ENCODE peak calls at places on chromosomes 16 and 17, in six cellular contexts. One of them, this sample, is unnamed.

GRCh38 chr16:2042171-2042570 is 5.5 kb downstream of the NTHL1 start:
- DNase-seq in naive thymus-derived CD8-positive, alpha-beta T cell: no peak
- DNase-seq in GM06990: no peak
- DNase-seq in suprapubic skin: no peak
- DNase-seq in iris pigment epithelial cell: no peak
- DNase-seq in NCI-H2081: peak; percentile 40
- DNase-seq in this sample: peak; percentile 65

GRCh38 chr16:19884611-19885455 is at the start of gene GPRC5B:
- DNase-seq in iris pigment epithelial cell: peak; percentile 44
- DNase-seq in suprapubic skin: peak; percentile 70
- DNase-seq in naive thymus-derived CD8-positive, alpha-beta T cell: peak; percentile 18
- DNase-seq in NCI-H2081: peak; percentile 47
- DNase-seq in GM06990: peak; percentile 34
- DNase-seq in this sample: peak; percentile 69

GRCh38 chr16:3879887-3880564 is 487 bp downstream of the CREBBP start:
- DNase-seq in GM06990: peak; percentile 68
- DNase-seq in suprapubic skin: peak; percentile 76
- DNase-seq in naive thymus-derived CD8-positive, alpha-beta T cell: peak; percentile 76
- DNase-seq in iris pigment epithelial cell: peak; percentile 58
- DNase-seq in NCI-H2081: peak; percentile 52
- DNase-seq in this sample: peak; percentile 75

GRCh38 chr17:76174072-76174471 is 33.0 kb upstream of the FOXJ1 start:
- DNase-seq in GM06990: no peak
- DNase-seq in suprapubic skin: no peak
- DNase-seq in NCI-H2081: no peak
- DNase-seq in iris pigment epithelial cell: no peak
- DNase-seq in naive thymus-derived CD8-positive, alpha-beta T cell: no peak
- DNase-seq in this sample: no peak

GRCh38 chr17:54172654-54173316 is 350.1 kb downstream of the KIF2B start:
- DNase-seq in GM06990: no peak
- DNase-seq in naive thymus-derived CD8-positive, alpha-beta T cell: no peak
- DNase-seq in iris pigment epithelial cell: peak; percentile 16
- DNase-seq in suprapubic skin: no peak
- DNase-seq in NCI-H2081: no peak
- DNase-seq in this sample: no peak

GRCh38 chr16:86740817-86741799 is 162.8 kb downstream of the FOXL1 start:
- DNase-seq in NCI-H2081: no peak
- DNase-seq in naive thymus-derived CD8-positive, alpha-beta T cell: no peak
- DNase-seq in GM06990: no peak
- DNase-seq in suprapubic skin: no peak
- DNase-seq in iris pigment epithelial cell: peak; percentile 84
- DNase-seq in this sample: peak; percentile 78

GRCh38 chr17:80477647-80478478 is 1.5 kb upstream of the NPTX1 start:
- DNase-seq in iris pigment epithelial cell: peak; percentile 48
- DNase-seq in GM06990: no peak
- DNase-seq in NCI-H2081: no peak
- DNase-seq in naive thymus-derived CD8-positive, alpha-beta T cell: no peak
- DNase-seq in suprapubic skin: no peak
- DNase-seq in this sample: peak; percentile 32

GRCh38 chr16:83586036-83586810 is 221.6 kb upstream of the HSBP1 start:
- DNase-seq in suprapubic skin: no peak
- DNase-seq in iris pigment epithelial cell: peak; percentile 17
- DNase-seq in NCI-H2081: no peak
- DNase-seq in naive thymus-derived CD8-positive, alpha-beta T cell: no peak
- DNase-seq in GM06990: no peak
- DNase-seq in this sample: no peak

GRCh38 chr17:31060814-31061550 is 33.8 kb upstream of the NF1 start:
- DNase-seq in GM06990: peak; percentile 13
- DNase-seq in NCI-H2081: no peak
- DNase-seq in suprapubic skin: no peak
- DNase-seq in iris pigment epithelial cell: no peak
- DNase-seq in naive thymus-derived CD8-positive, alpha-beta T cell: no peak
- DNase-seq in this sample: no peak

GRCh38 chr17:75587718-75588545 is at the start of gene MYO15B:
- DNase-seq in naive thymus-derived CD8-positive, alpha-beta T cell: peak; percentile 69
- DNase-seq in NCI-H2081: no peak
- DNase-seq in GM06990: no peak
- DNase-seq in suprapubic skin: peak; percentile 67
- DNase-seq in iris pigment epithelial cell: peak; percentile 25
- DNase-seq in this sample: peak; percentile 70

GRCh38 chr17:60493847-60494321 is 32.2 kb downstream of the APPBP2 start:
- DNase-seq in iris pigment epithelial cell: peak; percentile 84
- DNase-seq in naive thymus-derived CD8-positive, alpha-beta T cell: no peak
- DNase-seq in suprapubic skin: no peak
- DNase-seq in GM06990: no peak
- DNase-seq in NCI-H2081: no peak
- DNase-seq in this sample: no peak

GRCh38 chr17:73998246-73999220 is 204.9 kb upstream of the RPL38 start:
- DNase-seq in suprapubic skin: no peak
- DNase-seq in iris pigment epithelial cell: no peak
- DNase-seq in NCI-H2081: peak; percentile 69
- DNase-seq in naive thymus-derived CD8-positive, alpha-beta T cell: peak; percentile 54
- DNase-seq in GM06990: no peak
- DNase-seq in this sample: peak; percentile 33

GRCh38 chr17:4960279-4960922 is 7.2 kb downstream of the SPAG7 start:
- DNase-seq in iris pigment epithelial cell: no peak
- DNase-seq in suprapubic skin: peak; percentile 41
- DNase-seq in GM06990: no peak
- DNase-seq in naive thymus-derived CD8-positive, alpha-beta T cell: no peak
- DNase-seq in NCI-H2081: no peak
- DNase-seq in this sample: no peak

GRCh38 chr17:64092952-64093451 is 36.9 kb downstream of the ERN1 start:
- DNase-seq in iris pigment epithelial cell: no peak
- DNase-seq in GM06990: no peak
- DNase-seq in naive thymus-derived CD8-positive, alpha-beta T cell: no peak
- DNase-seq in NCI-H2081: no peak
- DNase-seq in suprapubic skin: no peak
- DNase-seq in this sample: no peak

GRCh38 chr16:19781196-19781595 is 63.1 kb downstream of the IQCK start:
- DNase-seq in iris pigment epithelial cell: peak; percentile 73
- DNase-seq in NCI-H2081: no peak
- DNase-seq in suprapubic skin: no peak
- DNase-seq in naive thymus-derived CD8-positive, alpha-beta T cell: no peak
- DNase-seq in GM06990: no peak
- DNase-seq in this sample: no peak

GRCh38 chr16:85641776-85642176 is 28.7 kb downstream of the GSE1 start:
- DNase-seq in GM06990: no peak
- DNase-seq in NCI-H2081: no peak
- DNase-seq in iris pigment epithelial cell: peak; percentile 7
- DNase-seq in naive thymus-derived CD8-positive, alpha-beta T cell: no peak
- DNase-seq in suprapubic skin: peak; percentile 73
- DNase-seq in this sample: peak; percentile 51

GRCh38 chr16:15466886-15467781 is 32.7 kb downstream of the BMERB1 start:
- DNase-seq in GM06990: no peak
- DNase-seq in suprapubic skin: no peak
- DNase-seq in iris pigment epithelial cell: no peak
- DNase-seq in naive thymus-derived CD8-positive, alpha-beta T cell: no peak
- DNase-seq in NCI-H2081: no peak
- DNase-seq in this sample: no peak

GRCh38 chr16:4313563-4314531 is 2.0 kb upstream of the GLIS2 start:
- DNase-seq in NCI-H2081: no peak
- DNase-seq in iris pigment epithelial cell: no peak
- DNase-seq in suprapubic skin: no peak
- DNase-seq in GM06990: peak; percentile 64
- DNase-seq in naive thymus-derived CD8-positive, alpha-beta T cell: no peak
- DNase-seq in this sample: peak; percentile 54